ENCODE peak calls at places on chromosomes 7 and 10, in seven cellular contexts. H is body of pancreas, R is HCT116, L is small intestine, K is GM23248, I is mammary epithelial cell, X is PC-3. Y is an unnamed sample.

GRCh38 chr7:44325811-44326241 is 432 bp upstream of the CAMK2B start:
- DNase-seq in H (no peak), R (no peak), L (no peak), K (peak; percentile 28), I (no peak), X (no peak), Y (no peak)

GRCh38 chr7:83541187-83541960 is 107.6 kb downstream of the SEMA3E start:
- DNase-seq in H (no peak), R (no peak), L (no peak), K (no peak), I (no peak), X (no peak), Y (no peak)

GRCh38 chr10:34102917-34103506 is 712.1 kb downstream of the PARD3 start:
- DNase-seq in H (no peak), R (no peak), L (no peak), K (peak; percentile 90), I (no peak), X (no peak), Y (no peak)

GRCh38 chr10:68900427-68901105 is 549 bp upstream of the DDX50 start:
- DNase-seq in H (no peak), R (no peak), L (no peak), K (peak; percentile 88), I (no peak), X (no peak), Y (no peak)

GRCh38 chr10:33116293-33116697 is 158.3 kb upstream of the ITGB1 start:
- DNase-seq in H (peak; percentile 33), R (peak; percentile 41), L (no peak), K (peak; percentile 36), I (no peak), X (peak; percentile 70), Y (peak; percentile 40)

GRCh38 chr7:121107923-121108498 is 119.5 kb downstream of the CPED1 start:
- DNase-seq in H (no peak), R (peak; percentile 52), L (peak; percentile 52), K (peak; percentile 81), I (peak; percentile 50), X (peak; percentile 87), Y (peak; percentile 66)

GRCh38 chr10:75202321-75203096 is 8.1 kb upstream of the VDAC2 start:
- DNase-seq in H (no peak), R (no peak), L (peak; percentile 74), K (peak; percentile 82), I (no peak), X (peak; percentile 86), Y (no peak)

GRCh38 chr10:48554246-48554645 is 50.6 kb downstream of the ARHGAP22 start:
- DNase-seq in H (no peak), R (no peak), L (no peak), K (no peak), I (no peak), X (no peak), Y (no peak)

GRCh38 chr10:102808380-102808779 is 28.8 kb downstream of the CYP17A1 start:
- DNase-seq in H (no peak), R (no peak), L (no peak), K (no peak), I (no peak), X (no peak), Y (no peak)

GRCh38 chr10:24938525-24938924 is 13.9 kb downstream of the PRTFDC1 start:
- DNase-seq in H (no peak), R (no peak), L (no peak), K (no peak), I (no peak), X (no peak), Y (no peak)

GRCh38 chr10:14481752-14482151 is 151.0 kb upstream of the FRMD4A start:
- DNase-seq in H (no peak), R (no peak), L (no peak), K (no peak), I (no peak), X (no peak), Y (no peak)

GRCh38 chr7:90345548-90346319 is 782 bp upstream of the GTPBP10 start:
- DNase-seq in H (peak; percentile 18), R (no peak), L (peak; percentile 52), K (peak; percentile 66), I (peak; percentile 56), X (peak; percentile 37), Y (peak; percentile 20)

GRCh38 chr7:150901160-150902035 is 49.1 kb downstream of the AOC1 start:
- DNase-seq in H (peak; percentile 63), R (no peak), L (peak; percentile 92), K (no peak), I (no peak), X (peak; percentile 10), Y (peak; percentile 10)

GRCh38 chr7:94190599-94191061 is 186.5 kb upstream of the BET1 start:
- DNase-seq in H (peak; percentile 10), R (peak; percentile 13), L (no peak), K (peak; percentile 95), I (peak; percentile 66), X (peak; percentile 85), Y (no peak)

GRCh38 chr7:25028370-25028971 is 48.5 kb upstream of the OSBPL3 start:
- DNase-seq in H (no peak), R (no peak), L (peak; percentile 41), K (peak; percentile 78), I (peak; percentile 87), X (peak; percentile 84), Y (peak; percentile 46)

GRCh38 chr10:126235091-126235978 is 152.9 kb downstream of the ADAM12 start:
- DNase-seq in H (no peak), R (no peak), L (no peak), K (peak; percentile 17), I (no peak), X (peak; percentile 55), Y (no peak)

GRCh38 chr10:104333037-104333727 is 5.1 kb downstream of the ITPRIP start:
- DNase-seq in H (no peak), R (no peak), L (no peak), K (no peak), I (no peak), X (no peak), Y (no peak)
- H3K4me1 ChIP-seq in H (peaks cover 53% of the 10 kb centered on the region), R (peaks cover 91% of the 10 kb centered on the region), L (peaks cover 28% of the 10 kb centered on the region), K (peaks cover 56% of the 10 kb centered on the region), I (peaks cover 68% of the 10 kb centered on the region), X (peaks cover 83% of the 10 kb centered on the region), Y (peaks cover 36% of the 10 kb centered on the region)

GRCh38 chr10:123166618-123167017 is 12.4 kb downstream of the BUB3 start:
- DNase-seq in H (no peak), R (no peak), L (no peak), K (no peak), I (no peak), X (no peak), Y (no peak)
- H3K36me3 ChIP-seq in H (no peaks in the 10 kb centered on the region), R (peaks cover 60% of the 10 kb centered on the region), L (peaks cover 12% of the 10 kb centered on the region), K (peaks cover 52% of the 10 kb centered on the region), I (peaks cover 27% of the 10 kb centered on the region), X (peaks cover 69% of the 10 kb centered on the region), Y (peaks cover 2% of the 10 kb centered on the region)

DNA sequence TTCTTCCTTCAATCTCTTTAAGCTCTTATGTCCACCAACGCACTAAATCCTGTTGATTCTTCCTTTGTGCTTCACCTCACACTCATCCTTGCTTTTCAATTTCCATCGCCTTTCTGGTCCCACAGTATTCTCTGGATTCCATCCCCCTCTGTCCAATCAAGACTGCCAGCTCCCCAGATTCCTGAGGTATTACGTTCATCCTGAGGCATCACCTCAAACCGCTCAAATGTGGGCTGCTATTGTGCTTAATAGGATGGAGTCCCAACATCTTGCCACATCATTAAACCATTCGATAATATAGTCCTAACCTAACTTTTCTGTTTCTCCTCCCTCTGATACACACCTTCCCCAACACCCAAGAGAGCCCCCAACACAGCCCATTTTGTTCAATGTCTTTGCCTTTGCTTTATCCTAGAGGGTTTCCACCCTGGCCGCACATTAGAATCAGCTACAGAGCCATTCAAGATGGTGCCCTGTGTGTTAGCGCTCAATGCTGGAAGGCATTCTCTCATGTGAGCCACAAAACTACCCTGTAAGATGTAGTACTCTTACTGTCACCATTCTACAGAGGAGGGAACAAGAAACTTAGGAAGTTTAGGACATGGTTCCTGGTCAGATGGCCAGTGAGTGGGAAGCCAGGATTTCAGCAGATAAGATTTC is 79.5 kb upstream of the LEP start:
- DNase-seq in H (no peak), R (no peak), L (no peak), K (peak; percentile 42), I (peak; percentile 62), X (no peak), Y (no peak)
- H3K27me3 ChIP-seq in H (peaks cover 4% of the 10 kb centered on the region), R (no peaks in the 10 kb centered on the region), L (peaks cover 27% of the 10 kb centered on the region), K (peaks cover 11% of the 10 kb centered on the region), I (no peaks in the 10 kb centered on the region), X (peaks cover 8% of the 10 kb centered on the region), Y (peaks cover 2% of the 10 kb centered on the region)

GRCh38 chr7:34759477-34760125 is 101.6 kb downstream of the NPSR1 start:
- DNase-seq in H (no peak), R (peak; percentile 48), L (peak; percentile 27), K (peak; percentile 58), I (peak; percentile 5), X (peak; percentile 65), Y (peak; percentile 24)

GRCh38 chr7:34756691-34757090 is 98.7 kb downstream of the NPSR1 start:
- DNase-seq in H (no peak), R (no peak), L (no peak), K (no peak), I (no peak), X (no peak), Y (no peak)

GRCh38 chr7:34758111-34758601 is 100.1 kb downstream of the NPSR1 start:
- DNase-seq in H (no peak), R (no peak), L (no peak), K (no peak), I (no peak), X (no peak), Y (no peak)

GRCh38 chr7:34756025-34756437 is 98.0 kb downstream of the NPSR1 start:
- DNase-seq in H (peak; percentile 30), R (no peak), L (no peak), K (no peak), I (no peak), X (no peak), Y (no peak)

GRCh38 chr7:34757570-34758110 is 99.6 kb downstream of the NPSR1 start:
- DNase-seq in H (no peak), R (no peak), L (no peak), K (no peak), I (no peak), X (no peak), Y (no peak)
- H3K4me1 ChIP-seq in H (peaks cover 2% of the 10 kb centered on the region), R (peaks cover 7% of the 10 kb centered on the region), L (no peaks in the 10 kb centered on the region), K (no peaks in the 10 kb centered on the region), I (no peaks in the 10 kb centered on the region), X (peaks cover 3% of the 10 kb centered on the region), Y (peaks cover 14% of the 10 kb centered on the region)

GRCh38 chr7:66946545-66946944 is 25.5 kb downstream of the TMEM248 start:
- DNase-seq in H (no peak), R (no peak), L (peak; percentile 94), K (no peak), I (no peak), X (no peak), Y (peak; percentile 12)
- H3K36me3 ChIP-seq in H (peaks cover 16% of the 10 kb centered on the region), R (peaks cover 51% of the 10 kb centered on the region), L (peaks cover 30% of the 10 kb centered on the region), K (peaks cover 26% of the 10 kb centered on the region), I (peaks cover 21% of the 10 kb centered on the region), X (peaks cover 26% of the 10 kb centered on the region), Y (peaks cover 1% of the 10 kb centered on the region)

GRCh38 chr10:101285093-101285463 is 55.8 kb upstream of the LBX1 start:
- DNase-seq in H (no peak), R (no peak), L (no peak), K (no peak), I (no peak), X (no peak), Y (no peak)

GRCh38 chr10:101285519-101286070 is 56.3 kb upstream of the LBX1 start:
- DNase-seq in H (no peak), R (no peak), L (no peak), K (no peak), I (no peak), X (no peak), Y (no peak)

GRCh38 chr10:101287922-101288638 is 58.8 kb upstream of the LBX1 start:
- DNase-seq in H (peak; percentile 37), R (peak; percentile 41), L (no peak), K (no peak), I (no peak), X (peak; percentile 16), Y (peak; percentile 56)

GRCh38 chr10:101287183-101287830 is 58.0 kb upstream of the LBX1 start:
- DNase-seq in H (no peak), R (no peak), L (no peak), K (no peak), I (no peak), X (no peak), Y (no peak)

GRCh38 chr10:101286248-101287046 is 57.2 kb upstream of the LBX1 start:
- DNase-seq in H (no peak), R (no peak), L (no peak), K (no peak), I (no peak), X (no peak), Y (no peak)
- H3K27me3 ChIP-seq in H (peaks cover 12% of the 10 kb centered on the region), R (no peaks in the 10 kb centered on the region), L (peaks cover 55% of the 10 kb centered on the region), K (peaks cover 82% of the 10 kb centered on the region), I (peaks cover 27% of the 10 kb centered on the region), X (no peaks in the 10 kb centered on the region), Y (peaks cover 2% of the 10 kb centered on the region)

Y was measured in Caco-2.